ENCODE peak calls at places on chromosomes 12 and 14, in six cellular contexts. E, B, C, A, K and U are unnamed samples.

GRCh38 chr14:100409016-100409385 is 85.9 kb downstream of the SLC25A47 start:
- DNase-seq in C (no peak), E (no peak), B (no peak), K (no peak), A (no peak), U (no peak)

GRCh38 chr14:92506230-92506629 is 7.4 kb upstream of the RIN3 start:
- DNase-seq in E (no peak), B (no peak), K (no peak), A (no peak), C (no peak), U (no peak)

GRCh38 chr14:100523536-100524025 is 63.6 kb downstream of the BEGAIN start:
- DNase-seq in C (no peak), K (no peak), E (no peak), A (no peak), B (no peak), U (no peak)

GRCh38 chr14:35406090-35406489 is 1.5 kb upstream of the NFKBIA start:
- DNase-seq in C (no peak), A (no peak), B (no peak), K (no peak), E (no peak), U (no peak)

GRCh38 chr12:7130537-7130790 is 293 bp downstream of the CLSTN3 start:
- DNase-seq in B (no peak), C (no peak), K (no peak), E (no peak), A (no peak), U (no peak)

GRCh38 chr12:5444520-5444919 is 12.6 kb downstream of the NTF3 start:
- DNase-seq in B (no peak), K (no peak), A (no peak), E (no peak), C (no peak), U (no peak)

GRCh38 chr14:61406198-61406597 is 84.8 kb downstream of the PRKCH start:
- DNase-seq in K (no peak), A (no peak), E (no peak), B (no peak), C (no peak), U (no peak)

GRCh38 chr12:96500686-96501085 is 11.3 kb downstream of the CFAP54 start:
- DNase-seq in K (no peak), E (peak), A (no peak), B (peak), C (no peak), U (peak)

GRCh38 chr12:52965337-52965731 is 16.4 kb downstream of the KRT18 start:
- DNase-seq in A (peak), B (no peak), K (no peak), C (no peak), E (no peak), U (no peak)

GRCh38 chr12:121798807-121799174 is 5.0 kb upstream of the SETD1B start:
- DNase-seq in B (no peak), K (no peak), E (no peak), A (no peak), C (no peak), U (no peak)